ENCODE peak calls at places on chromosomes 16 and 17, in five cellular contexts. V is neural progenitor cell, A is GM23338, Q is PC-3, N is PC-9. O is an unnamed sample.

GRCh38 chr16:51624083-51624775 is 473.2 kb upstream of the SALL1 start:
- DNase-seq in V (no peak), A (no peak), Q (no peak), N (no peak), O (no peak)

GRCh38 chr17:82702161-82702932 is 3.8 kb upstream of the RAB40B start:
- DNase-seq in V (no peak), A (no peak), Q (no peak), N (no peak), O (no peak)

GRCh38 chr16:30958164-30959083 is 870 bp downstream of the SETD1A start:
- DNase-seq in V (peak; percentile 89), A (peak; percentile 75), Q (peak; percentile 29), N (peak; percentile 83), O (peak; percentile 41)

GRCh38 chr16:83878838-83879237 is 20.1 kb upstream of the MLYCD start:
- DNase-seq in V (peak; percentile 52), A (peak; percentile 81), Q (peak; percentile 66), N (no peak), O (no peak)

GRCh38 chr17:65122836-65123756 is 14.1 kb upstream of the RGS9 start:
- DNase-seq in V (peak; percentile 92), A (peak; percentile 97), Q (peak; percentile 86), N (peak; percentile 80), O (peak; percentile 92)

GRCh38 chr17:32498362-32498761 is 11.6 kb downstream of the CDK5R1 start:
- DNase-seq in V (no peak), A (peak; percentile 71), Q (no peak), N (no peak), O (no peak)

GRCh38 chr16:1579214-1579613 is 32.7 kb downstream of the IFT140 start:
- DNase-seq in V (no peak), A (no peak), Q (no peak), N (no peak), O (no peak)

GRCh38 chr17:76384987-76385891 is 830 bp downstream of the SPHK1 start:
- DNase-seq in V (peak; percentile 47), A (peak; percentile 53), Q (peak; percentile 64), N (no peak), O (no peak)

GRCh38 chr17:57578608-57578990 is 166.5 kb downstream of the CCDC182 start:
- DNase-seq in V (no peak), A (no peak), Q (no peak), N (no peak), O (no peak)

DNA sequence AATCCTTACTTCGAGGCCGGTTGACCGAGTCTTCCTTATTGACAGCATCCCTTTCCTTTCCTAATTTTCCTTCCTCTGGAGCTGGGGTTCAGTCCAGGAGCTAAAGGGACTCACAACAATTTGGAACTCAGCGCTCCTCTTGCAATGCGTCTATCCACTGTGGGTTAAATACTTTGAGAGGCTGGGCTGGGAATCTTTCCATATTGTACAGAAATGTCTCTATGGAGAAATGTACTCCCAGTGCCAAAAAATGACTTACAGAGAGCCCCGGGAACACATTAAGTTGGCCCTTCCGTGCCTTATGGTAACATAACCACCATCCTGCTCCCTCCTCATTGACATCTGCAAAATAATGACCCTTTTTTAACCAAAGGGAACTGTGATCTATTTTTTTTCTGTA is 192.8 kb downstream of the FTO start:
- DNase-seq in V (no peak), A (no peak), Q (no peak), N (no peak), O (no peak)
- TF ChIP-seq CTCF in V (no peak), A (no peak), Q (no peak), N (no peak), O (no peak)

GRCh38 chr16:85908444-85908843 is 9.5 kb downstream of the IRF8 start:
- DNase-seq in V (no peak), A (no peak), Q (no peak), N (no peak), O (peak; percentile 51)

GRCh38 chr16:85906349-85906748 is 7.4 kb downstream of the IRF8 start:
- DNase-seq in V (no peak), A (no peak), Q (no peak), N (no peak), O (no peak)

GRCh38 chr16:85902366-85903155 is 3.6 kb downstream of the IRF8 start:
- DNase-seq in V (peak; percentile 75), A (no peak), Q (no peak), N (no peak), O (peak; percentile 93)

GRCh38 chr16:85903576-85903975 is 4.6 kb downstream of the IRF8 start:
- DNase-seq in V (no peak), A (no peak), Q (no peak), N (no peak), O (peak; percentile 33)

DNA sequence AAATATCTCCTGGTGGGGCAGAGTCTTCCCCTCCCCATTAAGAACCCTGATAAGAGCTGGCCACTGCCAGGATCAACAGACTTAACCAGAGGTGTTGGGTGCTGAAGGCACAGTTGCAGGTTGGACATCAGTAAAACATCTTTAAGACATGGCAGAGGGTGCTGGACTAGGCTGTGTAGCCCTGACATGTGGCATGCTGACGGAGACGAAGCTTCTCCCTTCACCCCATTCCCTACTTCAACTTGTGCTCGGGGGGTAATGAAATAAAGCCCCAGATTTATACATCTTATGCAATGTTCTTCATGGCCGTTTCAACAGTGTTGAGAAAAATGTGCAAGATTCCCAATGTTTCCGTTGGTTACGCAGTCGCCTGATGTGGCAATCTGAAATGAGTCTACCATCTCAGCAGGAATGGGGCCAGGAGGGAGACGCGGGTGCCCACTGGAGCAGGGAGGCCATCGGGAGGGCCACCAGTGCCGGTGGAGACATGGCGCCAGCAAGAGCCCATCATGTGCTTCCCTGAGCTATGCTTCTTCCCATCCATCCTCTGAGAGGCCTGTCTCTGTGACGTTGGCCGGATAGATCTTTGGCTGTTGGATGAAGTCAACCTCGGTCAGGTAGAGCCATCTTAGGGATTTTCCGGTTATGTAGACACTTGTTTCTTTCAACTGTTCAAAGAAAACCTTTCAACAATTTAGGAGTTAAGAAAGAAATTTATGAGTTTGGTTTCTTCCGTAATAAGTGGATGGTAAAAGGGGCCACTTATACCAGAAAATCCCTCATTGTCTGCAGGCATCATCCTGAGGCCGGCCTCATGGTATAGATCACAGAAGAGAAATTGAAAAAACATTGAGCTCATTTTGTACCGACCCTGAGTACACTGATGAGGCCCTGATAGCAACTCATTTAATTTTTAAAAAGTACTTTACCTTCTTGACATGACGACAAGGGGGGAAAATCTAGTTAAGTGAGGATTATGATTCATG is 6.4 kb downstream of the IRF8 start:
- DNase-seq in V (no peak), A (no peak), Q (no peak), N (no peak), O (no peak)
- H3F3A ChIP-seq in V (peaks cover 13% of the 10 kb centered on the region), A (no peaks in the 10 kb centered on the region), Q (no peaks in the 10 kb centered on the region), N (no peaks in the 10 kb centered on the region), O (peaks cover 10% of the 10 kb centered on the region)

GRCh38 chr17:17815436-17816200 is 21.2 kb downstream of the SREBF1 start:
- DNase-seq in V (no peak), A (no peak), Q (no peak), N (no peak), O (no peak)
- TF ChIP-seq EZH2 in V (no peak), A (no peak), Q (no peak), N (no peak), O (no peak)

DNA sequence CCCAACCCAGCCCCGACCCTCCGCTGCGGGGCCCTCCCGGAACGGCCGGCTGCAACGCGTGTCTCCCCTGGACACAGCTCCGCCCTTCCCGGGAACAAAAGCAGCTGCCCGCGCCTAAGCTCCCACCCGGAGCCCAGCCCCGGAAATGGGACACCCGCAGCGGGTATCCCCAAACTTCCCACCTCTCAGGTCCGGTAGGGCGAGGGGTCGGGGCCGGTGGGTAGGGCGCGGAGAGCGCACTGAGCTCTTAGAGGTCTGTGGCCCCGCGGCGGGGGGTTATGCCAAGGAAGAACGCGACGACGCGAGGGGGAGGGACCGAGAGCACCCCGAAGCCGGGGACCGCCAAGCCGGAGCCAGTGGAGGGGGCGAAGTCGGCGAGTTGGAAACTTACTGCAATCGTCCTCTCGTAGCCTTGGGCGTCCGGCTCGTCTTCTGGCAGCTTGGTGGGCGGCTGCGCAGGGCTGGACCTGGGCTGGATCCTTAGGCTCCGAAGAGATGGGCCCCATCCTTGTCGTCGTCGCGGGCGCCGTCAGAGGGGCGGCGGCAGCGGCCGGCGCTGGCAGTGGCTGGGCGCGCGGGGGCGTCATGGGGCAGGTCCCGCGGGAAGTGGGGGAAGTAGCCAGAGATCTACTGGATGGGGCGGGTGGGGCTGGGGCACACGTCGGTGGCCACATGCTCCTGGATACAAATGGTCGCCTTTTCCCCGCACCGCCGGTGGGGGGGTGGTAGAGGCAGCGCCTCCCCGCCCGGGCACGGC is 6.9 kb downstream of the USP6 start:
- DNase-seq in V (peak; percentile 58), A (peak; percentile 67), Q (no peak), N (no peak), O (no peak)
- TF ChIP-seq CTCF in V (peak; percentile 17), A (no peak), Q (no peak), N (no peak), O (no peak)

GRCh38 chr17:77556408-77557068 is 402.0 kb upstream of the TNRC6C start:
- DNase-seq in V (peak; percentile 33), A (no peak), Q (no peak), N (no peak), O (no peak)

GRCh38 chr17:77553459-77554066 is 404.9 kb upstream of the TNRC6C start:
- DNase-seq in V (no peak), A (no peak), Q (no peak), N (no peak), O (no peak)

GRCh38 chr17:77558846-77559626 is 399.5 kb upstream of the TNRC6C start:
- DNase-seq in V (no peak), A (no peak), Q (peak; percentile 13), N (no peak), O (no peak)

GRCh38 chr17:77555110-77555509 is 403.4 kb upstream of the TNRC6C start:
- DNase-seq in V (no peak), A (no peak), Q (no peak), N (no peak), O (no peak)

DNA sequence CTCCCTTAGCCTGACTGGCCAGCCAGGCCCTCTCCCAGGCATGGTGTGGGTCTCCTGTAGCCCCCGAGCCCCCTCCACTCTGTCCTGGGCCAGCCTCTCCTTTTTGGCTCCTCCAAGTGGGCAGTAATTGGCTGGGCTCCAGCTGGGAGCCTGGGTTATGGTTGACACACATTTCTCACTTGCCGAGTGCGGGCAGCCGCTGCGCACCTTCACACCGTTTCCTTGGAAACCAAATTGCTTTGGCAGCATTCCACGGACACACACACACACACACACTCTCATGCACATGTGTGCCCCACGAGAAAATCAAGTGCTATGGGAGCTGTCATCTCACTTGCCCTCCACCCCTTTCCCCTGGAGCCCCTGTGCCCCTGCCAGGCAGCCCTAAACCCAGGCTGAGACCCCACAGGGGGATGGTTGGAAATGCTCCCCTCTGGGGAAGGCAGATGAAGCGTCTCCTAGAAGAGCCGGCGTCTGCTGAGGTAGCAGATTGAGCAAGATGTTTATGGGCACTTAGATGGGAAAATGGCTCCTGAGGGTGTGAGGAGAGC is 402.7 kb upstream of the TNRC6C start:
- DNase-seq in V (peak; percentile 31), A (no peak), Q (peak; percentile 25), N (no peak), O (no peak)
- H3F3A ChIP-seq in V (no peaks in the 10 kb centered on the region), A (no peaks in the 10 kb centered on the region), Q (no peaks in the 10 kb centered on the region), N (no peaks in the 10 kb centered on the region), O (no peaks in the 10 kb centered on the region)

O was measured in MM.1S.